ENCODE peak calls at places on chromosomes 3 and 15, in nine cellular contexts. W is endothelial cell of umbilical vein, L is Panc1, G is colonic mucosa, D is osteoblast, Y is thyroid gland, I is lower leg skin, A is upper lobe of right lung, P is BJ. J is an unnamed sample.

GRCh38 chr3:100033184-100033583 is 81.1 kb downstream of the FILIP1L start:
- DNase-seq in G (no peak), W (no peak), P (no peak), I (no peak), A (no peak), L (no peak), D (no peak), Y (no peak), J (no peak)

GRCh38 chr3:168981396-168981795 is 682.1 kb downstream of the MECOM start:
- DNase-seq in Y (no peak), W (no peak), G (no peak), I (no peak), D (no peak), A (no peak), P (no peak), L (no peak), J (no peak)

GRCh38 chr15:101288905-101289513 is 6.0 kb downstream of the SNRPA1 start:
- DNase-seq in P (no peak), G (no peak), L (no peak), Y (no peak), D (peak), W (peak), A (no peak), I (peak), J (no peak)

GRCh38 chr3:26245236-26245635 is 377.3 kb upstream of the LRRC3B start:
- DNase-seq in L (no peak), Y (no peak), D (no peak), I (no peak), A (no peak), W (no peak), P (no peak), G (no peak), J (no peak)

GRCh38 chr3:164640586-164640985 is 437.7 kb downstream of the SI start:
- DNase-seq in Y (no peak), A (no peak), W (no peak), G (no peak), D (no peak), L (no peak), P (no peak), I (no peak), J (peak)

GRCh38 chr3:5250467-5251195 is 63.1 kb downstream of the EDEM1 start:
- DNase-seq in Y (no peak), A (no peak), L (no peak), P (no peak), W (no peak), G (peak), D (no peak), I (no peak), J (no peak)

GRCh38 chr3:20741381-20741780 is 555.4 kb upstream of the SGO1 start:
- DNase-seq in A (no peak), Y (no peak), L (no peak), I (no peak), D (no peak), W (no peak), P (peak), G (no peak), J (no peak)

GRCh38 chr3:100499651-100500050 is 7.2 kb downstream of the TMEM45A start:
- DNase-seq in G (no peak), W (no peak), Y (no peak), P (no peak), L (no peak), I (no peak), D (no peak), A (no peak), J (no peak)

GRCh38 chr15:29825205-29825604 is 2.9 kb upstream of the TJP1 start:
- DNase-seq in I (no peak), P (no peak), D (no peak), A (no peak), G (no peak), Y (no peak), L (no peak), W (peak), J (no peak)

GRCh38 chr3:49260711-49261357 is 16.2 kb downstream of the C3orf62 start:
- DNase-seq in G (no peak), L (no peak), I (no peak), D (peak), A (no peak), Y (no peak), P (no peak), W (no peak), J (no peak)

GRCh38 chr3:187678869-187679268 is 8.7 kb upstream of the SST start:
- DNase-seq in I (no peak), A (no peak), P (no peak), L (peak), G (peak), W (peak), Y (peak), D (no peak), J (no peak)

GRCh38 chr3:183449391-183449790 is 21.0 kb upstream of the MCF2L2 start:
- DNase-seq in I (no peak), G (no peak), W (peak), L (no peak), P (no peak), Y (peak), D (no peak), A (no peak), J (no peak)

GRCh38 chr3:45583021-45583851 is 11.3 kb upstream of the LIMD1 start:
- DNase-seq in L (no peak), A (no peak), W (no peak), P (no peak), G (peak), I (peak), Y (peak), D (no peak), J (no peak)

GRCh38 chr3:148077951-148078350 is 619.8 kb upstream of the AGTR1 start:
- DNase-seq in W (no peak), I (no peak), Y (no peak), D (no peak), G (no peak), P (no peak), L (no peak), A (no peak), J (no peak)

GRCh38 chr3:148074916-148075315 is 622.8 kb upstream of the AGTR1 start:
- DNase-seq in I (no peak), Y (no peak), W (no peak), P (no peak), G (no peak), D (no peak), L (no peak), A (no peak), J (no peak)

GRCh38 chr3:148077318-148077923 is 620.3 kb upstream of the AGTR1 start:
- DNase-seq in I (no peak), L (no peak), Y (no peak), A (no peak), W (peak), P (no peak), G (no peak), D (no peak), J (no peak)

GRCh38 chr3:148074057-148074456 is 623.6 kb upstream of the AGTR1 start:
- DNase-seq in P (no peak), D (no peak), G (no peak), I (no peak), Y (no peak), A (no peak), L (no peak), W (no peak), J (no peak)

DNA sequence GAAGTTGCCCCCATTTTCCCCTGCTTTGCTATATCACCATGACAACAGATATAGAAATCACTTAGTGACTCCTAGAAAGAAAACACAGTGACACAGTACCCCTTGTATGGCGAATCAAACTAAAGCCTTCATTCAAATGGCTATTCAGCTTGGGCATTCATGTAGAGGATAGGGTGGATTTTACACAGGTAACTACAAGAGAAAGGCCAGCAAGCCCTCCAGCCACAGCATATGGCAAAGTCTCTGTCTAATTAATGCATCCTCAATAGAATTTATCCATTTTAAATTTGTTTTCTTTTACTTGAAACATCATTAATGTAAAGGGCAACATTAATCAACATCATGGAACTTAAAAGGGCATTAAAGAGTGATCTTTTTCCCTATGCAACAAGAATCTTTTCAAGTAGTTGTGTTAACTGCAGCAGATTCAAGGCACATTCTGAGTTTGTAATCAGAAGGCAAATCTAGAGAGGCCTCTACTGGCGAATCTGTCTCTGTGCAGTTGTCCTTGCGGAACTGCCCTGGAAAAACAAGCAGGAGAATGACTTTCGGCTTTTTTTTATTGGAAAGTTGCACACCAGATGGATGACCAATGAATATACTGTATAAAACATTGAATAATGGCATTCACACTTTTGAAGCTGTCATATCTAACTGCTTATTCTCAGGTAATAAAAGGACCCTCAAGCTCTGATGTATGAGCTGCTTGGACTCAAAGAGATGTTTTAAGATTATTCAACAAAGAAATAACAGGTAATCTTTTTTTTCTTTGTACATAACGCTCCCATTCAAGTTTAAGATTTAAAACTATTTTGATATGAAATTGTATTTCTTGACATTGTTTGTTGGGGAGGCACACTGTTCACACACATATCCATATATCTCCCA is 621.6 kb upstream of the AGTR1 start:
- DNase-seq in D (peak), L (no peak), A (no peak), Y (peak), P (peak), I (no peak), W (peak), G (peak), J (no peak)
- TF ChIP-seq CTCF in D (peak), L (peak), A (peak), Y (peak), P (peak), I (no peak), W (peak), G (peak), J (peak)

GRCh38 chr15:25185791-25186190 is 231.0 kb downstream of the SNRPN start:
- DNase-seq in W (no peak), P (no peak), D (peak), A (peak), I (peak), Y (no peak), L (no peak), G (no peak), J (no peak)

GRCh38 chr15:25188051-25188450 is 233.3 kb downstream of the SNRPN start:
- DNase-seq in L (no peak), A (no peak), Y (no peak), I (no peak), G (no peak), W (no peak), D (peak), P (no peak), J (no peak)

GRCh38 chr15:25186906-25187645 is 232.3 kb downstream of the SNRPN start:
- DNase-seq in G (no peak), W (no peak), L (no peak), Y (no peak), A (no peak), P (no peak), D (peak), I (no peak), J (no peak)

GRCh38 chr15:25185156-25185710 is 230.4 kb downstream of the SNRPN start:
- DNase-seq in I (peak), W (no peak), D (peak), L (no peak), Y (no peak), A (peak), P (no peak), G (no peak), J (no peak)

DNA sequence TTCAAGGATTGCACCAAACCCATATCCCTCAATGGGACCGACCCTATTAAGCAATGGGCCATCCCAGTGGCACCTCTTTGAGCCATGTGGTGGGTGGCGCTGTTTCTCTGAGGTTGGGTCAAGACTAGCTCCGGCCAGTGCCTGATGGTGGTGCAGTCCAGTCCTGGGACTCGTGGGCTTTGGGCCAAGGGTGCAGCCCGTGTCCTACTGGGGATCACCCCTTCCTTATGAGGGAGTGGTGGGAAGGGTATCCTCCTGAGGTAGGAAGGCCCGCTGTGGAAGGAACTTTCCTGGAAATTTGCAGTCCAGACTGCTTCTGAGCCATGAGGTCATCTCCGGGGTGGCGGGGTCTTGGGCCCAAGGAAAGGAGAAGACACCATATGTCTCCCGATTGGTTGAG is 231.6 kb downstream of the SNRPN start:
- DNase-seq in A (peak), Y (no peak), I (peak), L (no peak), D (no peak), P (no peak), G (no peak), W (no peak), J (no peak)
- H3K4me3 ChIP-seq in A (no peak), Y (no peak), I (no peak), L (no peak), D (no peak), P (no peak), G (no peak), W (no peak), J (no peak)

DNA sequence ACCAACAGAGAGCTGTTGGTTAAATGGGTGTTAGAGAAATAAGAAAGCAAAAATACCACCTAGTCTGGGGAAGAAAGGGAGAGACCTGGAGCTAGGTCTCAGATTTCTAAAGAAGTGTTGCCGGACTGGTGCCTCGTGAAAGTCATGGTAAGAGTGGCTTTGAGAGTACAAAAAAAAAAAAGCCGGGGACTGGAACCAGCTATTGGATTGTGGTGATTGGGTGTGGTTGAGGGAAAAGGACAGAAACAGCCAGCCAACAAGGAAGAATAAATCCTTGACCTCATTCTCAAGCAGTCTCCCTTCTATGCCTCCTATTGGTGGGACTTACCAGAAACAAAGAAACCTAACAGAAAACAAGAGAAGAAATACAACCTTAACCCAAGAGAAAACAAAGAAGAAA is 346.4 kb upstream of the KCNMB2 start:
- DNase-seq in P (no peak), D (no peak), Y (no peak), I (no peak), G (no peak), W (no peak), L (no peak), A (no peak), J (no peak)
- TF ChIP-seq CTCF in P (no peak), D (no peak), Y (no peak), I (no peak), G (no peak), W (no peak), L (no peak), A (no peak), J (no peak)

DNA sequence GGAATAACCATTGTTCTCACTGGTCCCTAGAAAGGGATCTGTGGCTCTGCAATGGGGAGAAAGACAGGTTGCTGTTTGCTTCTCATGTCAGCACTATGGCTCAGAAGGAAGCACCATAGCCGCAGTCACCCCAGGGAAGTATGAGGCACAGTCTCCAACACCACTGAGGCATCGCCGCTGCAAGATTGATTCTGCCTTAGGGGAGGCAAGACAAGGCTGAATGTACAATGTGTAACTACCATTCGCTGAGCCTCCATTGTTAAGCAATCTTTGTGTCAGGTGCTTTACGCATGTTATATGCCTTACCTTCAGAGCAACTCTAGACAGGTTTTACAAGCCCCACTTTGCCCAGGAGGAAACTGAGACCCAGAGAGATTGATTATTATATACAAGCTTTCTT is 100.7 kb upstream of the KCNMB2 start:
- DNase-seq in P (no peak), L (no peak), A (no peak), G (no peak), D (no peak), I (no peak), Y (no peak), W (no peak), J (no peak)
- H3K4me3 ChIP-seq in P (no peak), L (no peak), A (no peak), G (no peak), D (no peak), I (no peak), Y (no peak), W (no peak), J (no peak)

GRCh38 chr3:71309342-71309741 is 274.2 kb downstream of the FOXP1 start:
- DNase-seq in P (no peak), I (no peak), G (no peak), L (no peak), W (no peak), Y (no peak), A (no peak), D (no peak), J (no peak)

GRCh38 chr3:71309886-71310285 is 273.6 kb downstream of the FOXP1 start:
- DNase-seq in Y (no peak), L (no peak), W (no peak), P (no peak), A (no peak), D (no peak), G (no peak), I (no peak), J (no peak)

GRCh38 chr3:71311320-71312046 is 272.0 kb downstream of the FOXP1 start:
- DNase-seq in W (peak), Y (no peak), P (no peak), D (no peak), I (no peak), L (no peak), A (no peak), G (no peak), J (no peak)

GRCh38 chr3:71312461-71312860 is 271.1 kb downstream of the FOXP1 start:
- DNase-seq in G (no peak), I (no peak), W (no peak), A (no peak), L (no peak), Y (no peak), D (no peak), P (no peak), J (no peak)

GRCh38 chr3:71310595-71311319 is 272.8 kb downstream of the FOXP1 start:
- DNase-seq in D (no peak), Y (peak), W (no peak), I (no peak), L (no peak), G (no peak), P (no peak), A (no peak), J (no peak)
- TF ChIP-seq CTCF in D (peak), Y (no peak), W (no peak), I (no peak), L (no peak), G (no peak), P (peak), A (peak), J (no peak)

GRCh38 chr15:40471778-40472130 is 970 bp downstream of the CHST14 start:
- DNase-seq in I (no peak), A (peak), G (no peak), D (no peak), Y (peak), W (no peak), L (no peak), P (no peak), J (no peak)

GRCh38 chr15:40470423-40471104 is at the start of gene CHST14:
- DNase-seq in A (peak), P (no peak), L (no peak), Y (peak), I (peak), G (peak), W (peak), D (peak), J (no peak)

GRCh38 chr15:40471105-40471777 is 457 bp downstream of the CHST14 start:
- DNase-seq in G (peak), A (peak), P (no peak), I (no peak), W (peak), L (no peak), Y (peak), D (peak), J (no peak)

GRCh38 chr15:40468850-40469249 is 1.9 kb upstream of the CHST14 start:
- DNase-seq in L (no peak), Y (no peak), A (peak), I (no peak), G (no peak), P (no peak), W (no peak), D (no peak), J (no peak)

GRCh38 chr15:40469776-40470390 is 901 bp upstream of the CHST14 start:
- DNase-seq in L (no peak), G (no peak), I (no peak), Y (no peak), A (peak), D (peak), P (no peak), W (no peak), J (no peak)
- H3K4me3 ChIP-seq in L (peak), G (no peak), I (no peak), Y (peak), A (peak), D (peak), P (no peak), W (no peak), J (no peak)

DNA sequence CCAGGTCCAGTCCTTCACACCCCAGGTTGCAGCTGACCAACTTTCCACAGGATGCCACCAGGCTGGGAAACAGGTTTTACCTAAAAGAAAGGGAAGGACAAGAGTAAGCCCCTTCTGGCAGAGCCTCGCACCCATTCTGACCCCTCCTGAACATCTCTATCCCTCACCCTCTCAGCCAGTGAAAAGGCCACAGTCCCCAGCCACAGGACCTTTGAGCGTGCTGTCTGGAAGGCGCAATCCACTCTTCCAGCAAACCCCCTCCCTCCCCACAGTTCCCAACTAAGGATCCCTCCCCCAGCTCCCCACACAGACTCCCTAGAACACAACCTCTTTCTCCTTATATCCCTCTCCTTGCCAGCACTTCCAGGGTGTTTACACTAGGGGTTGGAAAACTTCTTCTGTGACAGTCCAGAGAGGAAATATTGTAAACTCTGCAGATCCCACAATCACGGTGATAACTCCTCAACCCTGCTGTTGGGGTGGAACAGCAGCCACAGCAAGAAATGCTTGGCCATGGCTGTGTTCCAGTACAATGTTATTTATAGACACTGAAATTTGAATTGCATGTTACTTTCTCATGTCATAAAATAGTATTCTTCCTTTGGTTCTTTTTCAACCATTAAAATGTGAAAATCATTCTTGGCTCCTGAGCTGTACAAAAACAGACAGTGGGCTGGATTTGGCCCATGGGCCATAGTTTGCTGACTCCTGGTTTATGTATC is 36.0 kb downstream of the FAM174B start:
- DNase-seq in P (peak), Y (no peak), D (no peak), A (peak), I (no peak), G (no peak), W (peak), L (no peak), J (no peak)
- TF ChIP-seq CTCF in P (no peak), Y (no peak), D (no peak), A (no peak), I (no peak), G (no peak), W (no peak), L (no peak), J (no peak)

GRCh38 chr3:54634122-54634469 is 293.8 kb downstream of the LRTM1 start:
- DNase-seq in P (no peak), G (no peak), W (no peak), I (no peak), A (no peak), Y (no peak), L (no peak), D (no peak), J (no peak)
- H3K4me3 ChIP-seq in P (no peak), G (no peak), W (no peak), I (no peak), A (no peak), Y (no peak), L (no peak), D (no peak), J (no peak)